ENCODE peak calls at places on chromosomes 7 and 10, in ten cellular contexts. T is H9; Y is endothelial cell; J is heart left ventricle; Z is tibial nerve; H is mesothelial cell of epicardium; R is activated CD8-positive, alpha-beta T cell treated with anti-CD3 and anti-CD28 coated beads for 36 hours; C is neural progenitor cell; O is CD4-positive, alpha-beta T cell; V is esophagus squamous epithelium. S is an unnamed sample.
A peak's percentile ranks its signal among the peaks of the same experiment; 100 is the strongest.

GRCh38 chr10:48288661-48289060 is 14.2 kb upstream of the FRMPD2 start:
- DNase-seq in H (no peak), J (no peak), T (no peak), Y (no peak), V (no peak), O (no peak), R (no peak), C (no peak), Z (no peak), S (no peak)

GRCh38 chr10:121683803-121684202 is 85.6 kb upstream of the FGFR2 start:
- DNase-seq in H (no peak), O (no peak), R (no peak), J (no peak), T (no peak), V (no peak), C (peak; percentile 85), Y (no peak), Z (no peak), S (no peak)

GRCh38 chr10:13717571-13717935 is 130.8 kb downstream of the PRPF18 start:
- DNase-seq in T (no peak), V (no peak), R (no peak), J (no peak), C (no peak), Y (no peak), O (no peak), Z (no peak), H (no peak), S (no peak)

GRCh38 chr10:103752680-103753248 is 102.6 kb downstream of the SH3PXD2A start:
- DNase-seq in R (peak; percentile 62), Z (no peak), T (no peak), Y (no peak), C (peak; percentile 51), H (no peak), O (no peak), J (no peak), V (no peak), S (no peak)

GRCh38 chr10:86385806-86386205 is 19.2 kb upstream of the GRID1 start:
- DNase-seq in V (no peak), Y (no peak), R (no peak), Z (no peak), O (no peak), C (no peak), T (no peak), J (no peak), H (no peak), S (peak; percentile 7)

GRCh38 chr10:76514891-76515290 is 1083.5 kb downstream of the LRMDA start:
- DNase-seq in Y (no peak), H (no peak), V (no peak), T (no peak), Z (no peak), C (no peak), R (no peak), J (no peak), O (no peak), S (no peak)

GRCh38 chr7:114711244-114711643 is 210.7 kb upstream of the MDFIC start:
- DNase-seq in O (no peak), R (no peak), V (no peak), T (no peak), C (no peak), H (no peak), Y (no peak), Z (no peak), J (no peak), S (no peak)

GRCh38 chr10:97546441-97547340 is 25.9 kb upstream of the ANKRD2 start:
- DNase-seq in C (no peak), R (no peak), T (no peak), H (no peak), V (no peak), J (no peak), O (no peak), Z (no peak), Y (no peak), S (no peak)

GRCh38 chr7:70704921-70705346 is 427.0 kb upstream of the GALNT17 start:
- DNase-seq in T (no peak), Z (no peak), H (no peak), J (no peak), C (no peak), O (no peak), Y (no peak), V (no peak), R (no peak), S (no peak)

DNA sequence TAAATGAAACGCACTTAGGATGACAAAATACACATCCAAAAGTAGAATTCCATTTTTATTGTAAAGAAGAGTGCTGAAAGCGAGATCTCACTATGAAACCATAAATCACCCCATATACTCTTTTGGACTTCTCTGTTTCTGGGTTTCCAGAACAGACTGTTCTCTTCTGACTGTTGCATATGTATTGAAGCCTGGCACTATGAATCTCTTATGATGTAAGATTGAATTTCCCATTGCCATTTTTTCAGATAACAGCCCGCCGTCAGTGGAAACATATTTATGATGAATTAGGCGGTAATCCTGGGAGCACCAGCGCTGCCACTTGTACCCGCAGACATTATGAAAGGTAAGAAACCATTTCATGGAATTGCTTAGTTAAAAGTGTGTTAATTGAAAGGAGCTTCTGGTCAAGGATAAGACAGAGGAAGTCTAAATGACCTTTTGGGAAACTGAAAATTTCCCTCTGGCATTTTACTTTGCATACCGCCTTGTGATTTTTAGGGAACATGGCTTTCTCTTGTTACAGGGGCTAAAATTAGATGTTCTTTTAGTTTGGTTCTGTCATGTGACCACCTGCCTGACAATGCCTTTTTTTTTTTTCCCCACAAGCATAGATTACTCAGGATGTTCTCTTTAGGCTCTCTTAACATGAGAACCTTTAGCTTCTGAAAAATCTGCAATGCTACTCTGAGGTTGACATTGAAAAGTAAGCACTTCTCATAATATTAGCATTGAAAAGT is 168.1 kb downstream of the ARID5B start:
- DNase-seq in H (no peak), T (no peak), Z (no peak), J (no peak), R (no peak), C (no peak), V (no peak), Y (no peak), O (no peak), S (no peak)
- TF ChIP-seq CTCF in H (no peak), T (no peak), Z (no peak), J (no peak), R (no peak), C (no peak), V (no peak), Y (no peak), O (no peak), S (no peak)

DNA sequence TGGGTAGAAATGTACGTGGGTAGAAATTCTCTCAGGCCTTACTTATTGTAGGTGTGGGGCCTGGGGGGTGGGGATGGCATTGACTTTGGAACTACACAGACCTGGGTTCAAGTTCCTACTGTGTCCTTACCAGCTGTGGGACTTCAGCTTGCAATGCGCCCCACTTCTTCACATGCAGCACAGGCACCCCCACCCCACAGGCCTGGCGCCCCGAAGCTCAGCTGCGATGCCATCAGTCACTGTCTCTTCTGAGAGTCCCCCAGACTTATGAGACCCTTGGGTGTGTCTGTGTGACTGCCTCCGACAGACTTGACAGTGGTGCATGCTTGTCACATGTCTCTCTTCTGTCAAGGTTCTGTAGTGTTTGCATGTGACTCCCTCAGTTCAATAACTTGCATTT is 3.1 kb upstream of the AP5Z1 start:
- DNase-seq in Y (no peak), O (no peak), Z (no peak), V (no peak), R (no peak), J (no peak), H (no peak), T (no peak), C (no peak), S (no peak)
- TF ChIP-seq CTCF in Y (no peak), O (no peak), Z (no peak), V (no peak), R (no peak), J (no peak), H (no peak), T (no peak), C (no peak), S (no peak)

DNA sequence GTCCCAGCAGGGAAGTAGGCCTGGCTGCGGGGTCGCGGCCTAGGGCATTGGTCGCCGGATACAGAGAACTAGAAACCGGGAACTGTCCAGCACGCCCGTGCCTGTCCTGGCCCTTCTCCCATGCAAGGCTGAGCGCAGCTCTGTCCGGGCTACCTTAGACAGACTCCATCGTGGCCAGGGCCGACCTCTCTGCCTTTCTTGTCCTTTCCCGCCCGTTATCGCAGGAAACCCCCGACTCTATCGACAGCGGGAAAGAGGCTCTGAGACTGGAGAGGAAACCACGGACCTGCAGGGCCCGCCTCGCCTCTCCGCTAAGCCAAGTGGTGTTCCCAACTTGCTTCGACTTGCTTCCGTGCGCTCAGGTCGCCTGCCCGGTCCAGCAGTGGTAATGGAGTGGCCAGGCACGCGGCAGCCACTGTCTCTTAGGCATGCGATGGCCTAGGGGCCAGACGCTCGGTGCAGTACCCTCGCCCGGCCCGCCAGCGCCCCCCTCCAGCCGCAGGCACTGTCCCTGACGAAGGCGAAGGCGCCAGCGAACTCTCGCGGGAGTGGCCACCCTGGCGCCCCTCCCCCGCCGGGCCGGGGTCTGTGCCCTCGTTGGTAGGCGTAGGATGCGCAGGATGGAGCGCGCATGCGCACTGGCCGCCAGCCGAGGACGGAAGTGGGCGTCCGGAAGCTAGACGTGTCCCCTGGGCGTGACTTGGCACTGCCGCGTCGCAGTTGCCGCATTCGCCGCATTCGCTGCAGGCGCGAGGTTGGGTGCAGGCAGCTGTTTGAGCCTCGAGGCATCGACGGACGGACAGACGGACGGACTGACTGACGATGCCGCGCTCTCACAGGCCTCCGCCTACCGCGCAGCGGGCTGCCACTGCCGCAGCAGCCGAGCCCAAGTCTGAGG is 54.4 kb downstream of the MCMBP start:
- DNase-seq in J (peak; percentile 57), R (no peak), O (no peak), Z (peak; percentile 33), Y (peak; percentile 94), C (peak; percentile 96), H (peak; percentile 85), V (no peak), T (peak; percentile 100), S (peak; percentile 44)
- TF ChIP-seq CTCF in J (no peak), R (no peak), O (no peak), Z (no peak), Y (peak; percentile 58), C (peak; percentile 58), H (peak; percentile 48), V (no peak), T (peak; percentile 68), S (no peak)

GRCh38 chr7:11579141-11579540 is 252.9 kb downstream of the THSD7A start:
- DNase-seq in T (no peak), O (no peak), J (no peak), Z (no peak), Y (no peak), R (no peak), H (no peak), V (no peak), C (no peak), S (no peak)
- TF ChIP-seq CTCF in T (no peak), O (no peak), J (no peak), Z (no peak), Y (no peak), R (no peak), H (no peak), V (no peak), C (no peak), S (no peak)